ENCODE peak calls at places on chromosomes 2 and 18, in nine cellular contexts. A, R, M, E, P, Q, N, X and W are unnamed samples.

GRCh38 chr18:79581406-79581805 is 98.2 kb upstream of the CTDP1 start:
- DNase-seq in A (no peak), R (no peak), M (no peak), E (no peak), P (no peak), Q (no peak), N (no peak), X (peak), W (no peak)

GRCh38 chr18:567119-567518 is 13.1 kb upstream of the CETN1 start:
- DNase-seq in A (no peak), R (no peak), M (no peak), E (no peak), P (no peak), Q (no peak), N (no peak), X (no peak), W (no peak)

GRCh38 chr2:179096090-179096489 is 46.2 kb upstream of the CCDC141 start:
- DNase-seq in A (no peak), R (no peak), M (no peak), E (peak), P (no peak), Q (no peak), N (no peak), X (no peak), W (no peak)

GRCh38 chr2:44906972-44907371 is 34.5 kb upstream of the SIX3 start:
- DNase-seq in A (no peak), R (no peak), M (no peak), E (no peak), P (no peak), Q (no peak), N (no peak), X (no peak), W (no peak)

GRCh38 chr2:44562737-44563136 is 201.0 kb downstream of the CAMKMT start:
- DNase-seq in A (no peak), R (no peak), M (no peak), E (no peak), P (no peak), Q (no peak), N (no peak), X (no peak), W (no peak)

GRCh38 chr2:5940596-5941535 is 248.7 kb downstream of the SOX11 start:
- DNase-seq in A (no peak), R (no peak), M (no peak), E (no peak), P (no peak), Q (no peak), N (no peak), X (no peak), W (no peak)

GRCh38 chr2:29238497-29238896 is 123.3 kb downstream of the CLIP4 start:
- DNase-seq in A (no peak), R (no peak), M (peak), E (no peak), P (no peak), Q (no peak), N (peak), X (no peak), W (no peak)

GRCh38 chr18:57813245-57813644 is 10.1 kb upstream of the ATP8B1 start:
- DNase-seq in A (no peak), R (no peak), M (peak), E (no peak), P (no peak), Q (peak), N (peak), X (no peak), W (no peak)

GRCh38 chr18:14767474-14767873 is 19.5 kb downstream of the ANKRD30B start:
- DNase-seq in A (no peak), R (no peak), M (peak), E (no peak), P (no peak), Q (peak), N (no peak), X (no peak), W (no peak)

GRCh38 chr18:78244779-78245178 is 734.8 kb upstream of the SALL3 start:
- DNase-seq in A (no peak), R (no peak), M (no peak), E (no peak), P (no peak), Q (no peak), N (no peak), X (no peak), W (no peak)

GRCh38 chr2:10447300-10448207 is 573 bp downstream of the ODC1 start:
- DNase-seq in A (peak), R (no peak), M (no peak), E (peak), P (peak), Q (peak), N (peak), X (peak), W (no peak)